ENCODE peak calls at places on chromosomes 16 and 17, in six cellular contexts. One of them, this sample, is unnamed.

GRCh38 chr17:1769826-1770477 is 8.1 kb downstream of the SERPINF1 start:
- DNase-seq in sigmoid colon: no peak
- DNase-seq in H1: no peak
- DNase-seq in fibroblast of lung: no peak
- DNase-seq in dorsolateral prefrontal cortex: no peak
- DNase-seq in lung: no peak
- DNase-seq in this sample: peak

GRCh38 chr16:80198265-80198994 is 342.4 kb upstream of the DYNLRB2 start:
- DNase-seq in fibroblast of lung: peak
- DNase-seq in dorsolateral prefrontal cortex: no peak
- DNase-seq in H1: no peak
- DNase-seq in lung: no peak
- DNase-seq in sigmoid colon: no peak
- DNase-seq in this sample: no peak

GRCh38 chr17:59332890-59333377 is 1.5 kb downstream of the YPEL2 start:
- DNase-seq in dorsolateral prefrontal cortex: no peak
- DNase-seq in lung: peak
- DNase-seq in fibroblast of lung: no peak
- DNase-seq in H1: no peak
- DNase-seq in sigmoid colon: peak
- DNase-seq in this sample: no peak

GRCh38 chr16:84042879-84043485 is 387 bp upstream of the SLC38A8 start:
- DNase-seq in dorsolateral prefrontal cortex: no peak
- DNase-seq in fibroblast of lung: no peak
- DNase-seq in sigmoid colon: no peak
- DNase-seq in H1: no peak
- DNase-seq in lung: no peak
- DNase-seq in this sample: no peak

GRCh38 chr17:15657868-15658775 is 26.0 kb downstream of the TRIM16 start:
- DNase-seq in fibroblast of lung: peak
- DNase-seq in lung: no peak
- DNase-seq in H1: no peak
- DNase-seq in sigmoid colon: no peak
- DNase-seq in dorsolateral prefrontal cortex: no peak
- DNase-seq in this sample: peak

GRCh38 chr16:11072420-11073153 is 128.2 kb downstream of the CLEC16A start:
- DNase-seq in sigmoid colon: no peak
- DNase-seq in H1: no peak
- DNase-seq in fibroblast of lung: peak
- DNase-seq in lung: no peak
- DNase-seq in dorsolateral prefrontal cortex: no peak
- DNase-seq in this sample: no peak

GRCh38 chr17:33534063-33534462 is 241.0 kb upstream of the ASIC2 start:
- DNase-seq in H1: no peak
- DNase-seq in lung: no peak
- DNase-seq in sigmoid colon: no peak
- DNase-seq in fibroblast of lung: no peak
- DNase-seq in dorsolateral prefrontal cortex: no peak
- DNase-seq in this sample: no peak

GRCh38 chr16:1108299-1109252 is 12.5 kb upstream of the C1QTNF8 start:
- DNase-seq in dorsolateral prefrontal cortex: peak
- DNase-seq in H1: no peak
- DNase-seq in lung: no peak
- DNase-seq in sigmoid colon: peak
- DNase-seq in fibroblast of lung: peak
- DNase-seq in this sample: peak

GRCh38 chr17:41695954-41696720 is 7.5 kb downstream of the EIF1 start:
- DNase-seq in fibroblast of lung: peak
- DNase-seq in lung: peak
- DNase-seq in sigmoid colon: peak
- DNase-seq in dorsolateral prefrontal cortex: no peak
- DNase-seq in H1: peak
- DNase-seq in this sample: peak

GRCh38 chr17:64056269-64057005 is 36.0 kb upstream of the ICAM2 start:
- DNase-seq in lung: no peak
- DNase-seq in H1: peak
- DNase-seq in dorsolateral prefrontal cortex: no peak
- DNase-seq in fibroblast of lung: no peak
- DNase-seq in sigmoid colon: no peak
- DNase-seq in this sample: no peak

GRCh38 chr17:21528031-21528684 is 152.0 kb downstream of the KCNJ12 start:
- DNase-seq in lung: no peak
- DNase-seq in fibroblast of lung: no peak
- DNase-seq in dorsolateral prefrontal cortex: no peak
- DNase-seq in H1: peak
- DNase-seq in sigmoid colon: no peak
- DNase-seq in this sample: no peak

GRCh38 chr16:54654429-54654828 is 276.2 kb upstream of the IRX5 start:
- DNase-seq in lung: no peak
- DNase-seq in dorsolateral prefrontal cortex: no peak
- DNase-seq in fibroblast of lung: no peak
- DNase-seq in H1: no peak
- DNase-seq in sigmoid colon: no peak
- DNase-seq in this sample: no peak

GRCh38 chr17:28667870-28668269 is 5.9 kb downstream of the SUPT6H start:
- DNase-seq in dorsolateral prefrontal cortex: no peak
- DNase-seq in lung: no peak
- DNase-seq in sigmoid colon: no peak
- DNase-seq in H1: no peak
- DNase-seq in fibroblast of lung: no peak
- DNase-seq in this sample: no peak

GRCh38 chr17:38579934-38580333 is 25.8 kb downstream of the SRCIN1 start:
- DNase-seq in lung: no peak
- DNase-seq in fibroblast of lung: peak
- DNase-seq in H1: peak
- DNase-seq in sigmoid colon: no peak
- DNase-seq in dorsolateral prefrontal cortex: peak
- DNase-seq in this sample: peak

GRCh38 chr16:85176541-85177447 is 64.5 kb upstream of the CIBAR2 start:
- DNase-seq in H1: no peak
- DNase-seq in sigmoid colon: no peak
- DNase-seq in lung: no peak
- DNase-seq in fibroblast of lung: no peak
- DNase-seq in dorsolateral prefrontal cortex: no peak
- DNase-seq in this sample: no peak

GRCh38 chr16:87723224-87723619 is 42.6 kb downstream of the KLHDC4 start:
- DNase-seq in lung: peak
- DNase-seq in sigmoid colon: no peak
- DNase-seq in fibroblast of lung: peak
- DNase-seq in dorsolateral prefrontal cortex: peak
- DNase-seq in H1: no peak
- DNase-seq in this sample: no peak

GRCh38 chr17:2214047-2214717 is 89.4 kb downstream of the SMG6 start:
- DNase-seq in lung: peak
- DNase-seq in dorsolateral prefrontal cortex: peak
- DNase-seq in H1: no peak
- DNase-seq in sigmoid colon: peak
- DNase-seq in fibroblast of lung: peak
- DNase-seq in this sample: peak

GRCh38 chr17:8462564-8462963 is 26.9 kb downstream of the NDEL1 start:
- DNase-seq in dorsolateral prefrontal cortex: no peak
- DNase-seq in lung: no peak
- DNase-seq in fibroblast of lung: no peak
- DNase-seq in sigmoid colon: no peak
- DNase-seq in H1: no peak
- DNase-seq in this sample: no peak

GRCh38 chr17:17783825-17784598 is 52.8 kb downstream of the SREBF1 start:
- DNase-seq in dorsolateral prefrontal cortex: peak
- DNase-seq in sigmoid colon: no peak
- DNase-seq in lung: peak
- DNase-seq in fibroblast of lung: peak
- DNase-seq in H1: no peak
- DNase-seq in this sample: no peak

GRCh38 chr16:85296859-85297698 is 184.8 kb upstream of the CIBAR2 start:
- DNase-seq in lung: no peak
- DNase-seq in sigmoid colon: no peak
- DNase-seq in dorsolateral prefrontal cortex: no peak
- DNase-seq in H1: peak
- DNase-seq in fibroblast of lung: no peak
- DNase-seq in this sample: peak

GRCh38 chr16:10579965-10580918 is at the start of gene EMP2:
- DNase-seq in H1: peak
- DNase-seq in sigmoid colon: peak
- DNase-seq in fibroblast of lung: peak
- DNase-seq in lung: peak
- DNase-seq in dorsolateral prefrontal cortex: no peak
- DNase-seq in this sample: peak

GRCh38 chr16:27245276-27246231 is 23.0 kb downstream of the NSMCE1 start:
- DNase-seq in sigmoid colon: peak
- DNase-seq in dorsolateral prefrontal cortex: no peak
- DNase-seq in H1: no peak
- DNase-seq in fibroblast of lung: peak
- DNase-seq in lung: no peak
- DNase-seq in this sample: peak

GRCh38 chr17:9987779-9988585 is 82.9 kb upstream of the RCVRN start:
- DNase-seq in lung: no peak
- DNase-seq in dorsolateral prefrontal cortex: no peak
- DNase-seq in sigmoid colon: no peak
- DNase-seq in fibroblast of lung: peak
- DNase-seq in H1: peak
- DNase-seq in this sample: peak

GRCh38 chr16:86975445-86975844 is 341.7 kb downstream of the C16orf95 start:
- DNase-seq in dorsolateral prefrontal cortex: no peak
- DNase-seq in lung: no peak
- DNase-seq in sigmoid colon: no peak
- DNase-seq in fibroblast of lung: peak
- DNase-seq in H1: peak
- DNase-seq in this sample: peak

GRCh38 chr17:82241183-82241925 is 12.5 kb downstream of the SLC16A3 start:
- DNase-seq in H1: no peak
- DNase-seq in fibroblast of lung: peak
- DNase-seq in dorsolateral prefrontal cortex: peak
- DNase-seq in sigmoid colon: peak
- DNase-seq in lung: peak
- DNase-seq in this sample: peak

GRCh38 chr17:3867606-3868005 is 21.6 kb upstream of the NCBP3 start:
- DNase-seq in H1: no peak
- DNase-seq in dorsolateral prefrontal cortex: no peak
- DNase-seq in sigmoid colon: no peak
- DNase-seq in fibroblast of lung: no peak
- DNase-seq in lung: no peak
- DNase-seq in this sample: no peak

GRCh38 chr16:89827383-89828198 is 684 bp upstream of the SPIRE2 start:
- DNase-seq in fibroblast of lung: peak
- DNase-seq in dorsolateral prefrontal cortex: peak
- DNase-seq in H1: peak
- DNase-seq in lung: peak
- DNase-seq in sigmoid colon: no peak
- DNase-seq in this sample: peak

GRCh38 chr17:42842286-42842685 is 2.1 kb upstream of the AOC2 start:
- DNase-seq in H1: no peak
- DNase-seq in lung: no peak
- DNase-seq in sigmoid colon: no peak
- DNase-seq in dorsolateral prefrontal cortex: no peak
- DNase-seq in fibroblast of lung: no peak
- DNase-seq in this sample: no peak

GRCh38 chr17:42844761-42845555 is 578 bp downstream of the AOC2 start:
- DNase-seq in dorsolateral prefrontal cortex: no peak
- DNase-seq in H1: no peak
- DNase-seq in fibroblast of lung: no peak
- DNase-seq in sigmoid colon: no peak
- DNase-seq in lung: no peak
- DNase-seq in this sample: no peak

GRCh38 chr17:42845556-42845917 is 1.2 kb downstream of the AOC2 start:
- DNase-seq in sigmoid colon: no peak
- DNase-seq in fibroblast of lung: no peak
- DNase-seq in H1: no peak
- DNase-seq in dorsolateral prefrontal cortex: no peak
- DNase-seq in lung: no peak
- DNase-seq in this sample: no peak

GRCh38 chr17:42844271-42844670 is at the start of gene AOC2:
- DNase-seq in dorsolateral prefrontal cortex: no peak
- DNase-seq in fibroblast of lung: no peak
- DNase-seq in sigmoid colon: no peak
- DNase-seq in lung: no peak
- DNase-seq in H1: no peak
- DNase-seq in this sample: no peak

GRCh38 chr17:42843358-42843934 is 934 bp upstream of the AOC2 start:
- DNase-seq in lung: no peak
- DNase-seq in fibroblast of lung: peak
- DNase-seq in sigmoid colon: no peak
- DNase-seq in dorsolateral prefrontal cortex: no peak
- DNase-seq in H1: no peak
- DNase-seq in this sample: peak
- H3K27ac ChIP-seq in lung: no peak
- H3K27ac ChIP-seq in fibroblast of lung: no peak
- H3K27ac ChIP-seq in sigmoid colon: peak
- H3K27ac ChIP-seq in dorsolateral prefrontal cortex: no peak
- H3K27ac ChIP-seq in H1: no peak
- H3K27ac ChIP-seq in this sample: no peak

GRCh38 chr17:62099532-62099931 is 34.5 kb upstream of the MED13 start:
- DNase-seq in fibroblast of lung: no peak
- DNase-seq in sigmoid colon: no peak
- DNase-seq in H1: no peak
- DNase-seq in lung: no peak
- DNase-seq in dorsolateral prefrontal cortex: no peak
- DNase-seq in this sample: no peak
- TF ChIP-seq CTCF in fibroblast of lung: no peak
- TF ChIP-seq CTCF in sigmoid colon: no peak
- TF ChIP-seq CTCF in H1: no peak
- TF ChIP-seq CTCF in lung: no peak
- TF ChIP-seq CTCF in dorsolateral prefrontal cortex: no peak
- TF ChIP-seq CTCF in this sample: no peak

GRCh38 chr17:67492824-67493490 is 115.9 kb downstream of the PITPNC1 start:
- DNase-seq in dorsolateral prefrontal cortex: no peak
- DNase-seq in fibroblast of lung: peak
- DNase-seq in lung: no peak
- DNase-seq in H1: no peak
- DNase-seq in sigmoid colon: no peak
- DNase-seq in this sample: no peak

GRCh38 chr17:67492251-67492740 is 115.2 kb downstream of the PITPNC1 start:
- DNase-seq in sigmoid colon: no peak
- DNase-seq in dorsolateral prefrontal cortex: no peak
- DNase-seq in H1: no peak
- DNase-seq in fibroblast of lung: no peak
- DNase-seq in lung: no peak
- DNase-seq in this sample: no peak

GRCh38 chr17:67496286-67496685 is 119.2 kb downstream of the PITPNC1 start:
- DNase-seq in dorsolateral prefrontal cortex: no peak
- DNase-seq in lung: no peak
- DNase-seq in fibroblast of lung: peak
- DNase-seq in H1: no peak
- DNase-seq in sigmoid colon: no peak
- DNase-seq in this sample: no peak

GRCh38 chr17:67491678-67492019 is 114.6 kb downstream of the PITPNC1 start:
- DNase-seq in H1: no peak
- DNase-seq in sigmoid colon: no peak
- DNase-seq in lung: no peak
- DNase-seq in fibroblast of lung: no peak
- DNase-seq in dorsolateral prefrontal cortex: no peak
- DNase-seq in this sample: no peak

GRCh38 chr17:67493811-67494210 is 116.7 kb downstream of the PITPNC1 start:
- DNase-seq in sigmoid colon: no peak
- DNase-seq in H1: no peak
- DNase-seq in lung: no peak
- DNase-seq in dorsolateral prefrontal cortex: no peak
- DNase-seq in fibroblast of lung: no peak
- DNase-seq in this sample: no peak
- H3K27ac ChIP-seq in sigmoid colon: no peak
- H3K27ac ChIP-seq in H1: no peak
- H3K27ac ChIP-seq in lung: no peak
- H3K27ac ChIP-seq in dorsolateral prefrontal cortex: peak
- H3K27ac ChIP-seq in fibroblast of lung: no peak
- H3K27ac ChIP-seq in this sample: no peak

GRCh38 chr17:60639019-60639330 is 38.7 kb upstream of the BCAS3 start:
- DNase-seq in H1: no peak
- DNase-seq in lung: no peak
- DNase-seq in dorsolateral prefrontal cortex: no peak
- DNase-seq in fibroblast of lung: no peak
- DNase-seq in sigmoid colon: no peak
- DNase-seq in this sample: no peak
- TF ChIP-seq CTCF in H1: no peak
- TF ChIP-seq CTCF in lung: no peak
- TF ChIP-seq CTCF in dorsolateral prefrontal cortex: peak
- TF ChIP-seq CTCF in fibroblast of lung: no peak
- TF ChIP-seq CTCF in sigmoid colon: no peak
- TF ChIP-seq CTCF in this sample: peak

This sample was measured in RWPE1.